ENCODE peak calls at places on chromosomes 12 and 14, in eight cellular contexts. X, E, Z, K, Y, F, M and N are unnamed samples.

GRCh38 chr12:12327802-12328201 is 22.2 kb downstream of the MANSC1 start:
- DNase-seq in M (no peak), E (peak), F (peak), Y (no peak), Z (no peak), K (peak), X (peak), N (no peak)

GRCh38 chr12:25813843-25814242 is 144.6 kb upstream of the RASSF8 start:
- DNase-seq in Y (no peak), Z (no peak), M (no peak), F (no peak), K (no peak), E (no peak), X (no peak), N (no peak)

GRCh38 chr14:59004012-59004411 is 184.5 kb upstream of the DAAM1 start:
- DNase-seq in K (no peak), M (no peak), X (peak), E (peak), Z (no peak), Y (no peak), F (no peak), N (no peak)

GRCh38 chr12:104407922-104408321 is 48.8 kb upstream of the CHST11 start:
- DNase-seq in Z (no peak), X (no peak), E (no peak), K (no peak), Y (no peak), F (no peak), M (no peak), N (no peak)

GRCh38 chr14:32513571-32514009 is 184.5 kb downstream of the AKAP6 start:
- DNase-seq in Y (no peak), E (peak), Z (no peak), F (peak), M (no peak), X (no peak), K (no peak), N (no peak)

GRCh38 chr12:12901158-12901791 is 9.9 kb downstream of the GPRC5A start:
- DNase-seq in M (no peak), E (peak), X (peak), K (no peak), Y (no peak), Z (no peak), F (peak), N (no peak)

GRCh38 chr12:107794451-107794850 is 19.9 kb downstream of the ASCL4 start:
- DNase-seq in K (no peak), E (no peak), M (no peak), X (no peak), Y (no peak), Z (no peak), F (peak), N (no peak)

GRCh38 chr14:36515105-36515593 is 4.9 kb downstream of the NKX2-1 start:
- DNase-seq in X (no peak), Z (no peak), M (no peak), K (no peak), Y (no peak), E (no peak), F (no peak), N (no peak)

GRCh38 chr12:38332814-38333213 is 16.2 kb downstream of the ALG10B start:
- DNase-seq in M (no peak), Z (no peak), E (no peak), X (no peak), K (no peak), F (no peak), Y (no peak), N (no peak)

GRCh38 chr14:57057803-57058202 is 210.9 kb downstream of the EXOC5 start:
- DNase-seq in E (no peak), Y (no peak), F (no peak), Z (no peak), K (no peak), X (no peak), M (no peak), N (no peak)

GRCh38 chr14:21039059-21039422 is 3.1 kb upstream of the RNASE7 start:
- DNase-seq in Z (peak), F (peak), Y (peak), K (no peak), E (peak), M (no peak), X (no peak), N (no peak)

DNA sequence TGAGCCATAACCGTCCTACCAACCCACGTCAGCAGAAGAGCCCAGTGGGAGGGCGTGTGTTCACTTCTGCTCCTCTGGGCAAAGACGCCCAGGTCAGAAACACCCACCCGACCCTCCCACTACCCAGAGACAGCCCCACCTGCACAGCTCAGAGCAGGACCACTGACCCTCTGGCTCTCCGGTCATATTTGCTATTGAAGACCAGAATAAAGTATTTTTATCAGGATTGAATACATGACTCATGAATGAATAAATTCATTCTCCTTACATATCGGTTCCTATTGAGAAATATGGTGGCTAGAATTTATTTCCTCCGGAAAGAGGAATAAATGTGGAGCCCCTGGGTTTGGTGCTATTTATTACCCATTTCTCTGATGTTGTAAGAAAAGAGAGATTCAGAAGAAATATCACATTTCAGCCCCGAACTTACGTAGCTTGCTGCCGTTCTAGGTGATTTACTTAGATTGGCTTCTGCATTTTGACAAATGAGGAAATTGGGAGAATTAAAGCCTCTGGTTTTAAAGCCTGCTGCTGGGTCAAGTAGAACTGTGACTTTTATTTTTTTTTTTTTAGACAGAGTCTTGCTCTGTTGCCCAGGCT is 36.4 kb upstream of the P2RX7 start:
- DNase-seq in X (no peak), Z (no peak), E (no peak), K (no peak), M (no peak), F (no peak), Y (no peak), N (no peak)
- TF ChIP-seq CTCF in X (no peak), Z (no peak), E (no peak), K (peak), M (peak), F (no peak), Y (no peak), N (no peak)

GRCh38 chr12:98417303-98417702 is 98.1 kb upstream of the TMPO start:
- DNase-seq in E (peak), M (no peak), X (no peak), K (no peak), Z (no peak), Y (no peak), F (no peak), N (no peak)

GRCh38 chr12:98419795-98420402 is 95.5 kb upstream of the TMPO start:
- DNase-seq in Y (peak), F (no peak), M (no peak), K (no peak), X (no peak), E (no peak), Z (no peak), N (no peak)

GRCh38 chr12:98418357-98419075 is 96.9 kb upstream of the TMPO start:
- DNase-seq in K (no peak), Z (no peak), F (peak), Y (peak), E (peak), X (peak), M (no peak), N (peak)

GRCh38 chr12:98419101-98419794 is 96.1 kb upstream of the TMPO start:
- DNase-seq in Y (peak), Z (no peak), E (no peak), X (no peak), M (no peak), F (no peak), K (no peak), N (no peak)

DNA sequence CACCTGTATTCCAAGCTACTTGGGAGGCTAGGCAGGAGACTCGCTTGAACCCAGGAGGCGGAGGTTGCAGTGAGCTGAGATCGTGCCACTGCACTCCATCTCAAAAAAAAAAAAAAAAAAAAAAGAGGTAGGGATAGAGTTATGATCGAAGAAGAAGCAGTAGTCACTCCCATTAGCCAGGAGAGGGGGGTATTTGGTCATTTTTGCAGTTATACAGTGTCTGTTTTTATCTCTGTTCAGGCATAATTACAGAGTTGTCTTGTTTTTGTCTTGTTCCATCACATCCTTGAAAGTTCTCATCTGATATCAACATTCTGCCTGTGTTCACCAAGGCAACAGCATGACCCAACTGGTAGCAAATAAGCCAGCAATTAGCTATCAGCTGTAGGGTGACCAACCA is 98.5 kb upstream of the TMPO start:
- DNase-seq in F (peak), X (no peak), Z (no peak), E (peak), Y (no peak), K (no peak), M (no peak), N (no peak)
- TF ChIP-seq CTCF in F (peak), X (peak), Z (no peak), E (peak), Y (no peak), K (no peak), M (no peak), N (no peak)

DNA sequence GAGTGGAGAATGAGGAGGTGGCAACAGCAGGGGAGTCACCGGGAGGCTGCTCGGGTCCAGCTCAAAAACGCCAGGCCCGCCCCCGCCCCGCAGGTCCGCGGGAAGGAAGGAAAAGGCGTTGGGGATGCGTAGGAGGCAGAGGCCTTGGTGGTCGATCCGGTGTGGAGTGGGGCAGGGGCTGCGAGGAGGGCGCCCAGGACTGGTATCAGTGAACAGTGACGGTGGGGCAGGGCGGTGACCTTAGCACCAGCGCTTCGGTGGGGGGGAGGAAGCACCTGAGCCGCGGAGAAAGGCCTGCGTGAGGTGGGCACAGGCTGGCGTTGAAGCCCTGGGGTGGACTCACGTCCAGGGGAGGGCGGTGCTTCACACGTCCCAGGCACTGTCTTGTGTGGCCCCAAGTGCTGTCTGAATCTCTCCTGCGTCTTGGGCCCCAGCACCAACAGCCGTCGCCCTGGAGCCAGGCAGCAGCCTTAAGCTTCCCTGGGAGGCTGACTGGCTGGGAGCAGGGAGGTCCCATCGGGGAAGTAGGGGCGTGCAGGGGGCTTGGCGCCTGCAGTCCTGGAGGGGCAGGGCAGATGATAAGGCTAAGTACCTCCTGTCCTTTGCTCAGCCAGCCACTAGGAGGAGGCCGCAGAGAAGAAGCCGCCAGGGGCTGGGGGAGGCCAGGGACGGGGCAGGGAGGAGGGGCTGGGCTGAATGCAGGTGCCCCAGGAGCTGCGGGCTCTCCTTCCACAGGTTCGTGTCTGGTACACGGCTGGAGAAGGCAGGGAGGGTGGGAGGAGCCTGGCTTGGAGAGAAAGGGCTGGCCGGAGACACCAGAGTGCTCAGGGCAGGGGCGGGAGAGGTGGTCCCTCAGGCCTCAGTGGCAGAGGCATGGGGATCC is 26.5 kb downstream of the ZBTB42 start:
- DNase-seq in X (peak), F (no peak), E (peak), Z (peak), Y (no peak), K (peak), M (peak), N (no peak)
- TF ChIP-seq CTCF in X (peak), F (peak), E (peak), Z (peak), Y (no peak), K (peak), M (peak), N (peak)

GRCh38 chr14:22081352-22081751 is 407.7 kb upstream of the OR4E1 start:
- DNase-seq in Y (no peak), F (no peak), K (no peak), Z (no peak), M (no peak), E (no peak), X (no peak), N (no peak)
- TF ChIP-seq CTCF in Y (no peak), F (no peak), K (no peak), Z (no peak), M (no peak), E (no peak), X (no peak), N (no peak)

DNA sequence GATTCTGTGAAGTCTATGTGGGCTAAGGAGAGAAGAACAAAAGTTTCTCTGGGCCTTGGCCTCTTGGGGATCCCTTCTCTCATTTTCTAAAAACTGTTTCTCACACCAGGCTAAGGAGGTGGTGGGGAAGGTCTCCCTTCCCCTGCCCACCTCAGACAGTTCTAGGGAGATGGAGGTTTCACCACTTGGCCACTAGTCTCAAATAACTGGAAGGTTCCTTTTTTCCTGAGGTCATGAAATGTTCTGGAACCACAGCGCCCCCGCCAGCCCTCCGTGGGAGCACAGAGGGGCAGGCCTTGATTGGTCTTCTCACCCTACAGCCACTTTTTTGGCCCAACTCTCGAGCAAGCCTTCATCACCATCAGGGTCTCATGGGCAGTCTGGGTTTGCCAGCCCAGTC is 12.6 kb downstream of the C12orf43 start:
- DNase-seq in F (no peak), Y (no peak), M (no peak), K (no peak), Z (peak), X (peak), E (no peak), N (no peak)
- TF ChIP-seq CTCF in F (no peak), Y (no peak), M (no peak), K (no peak), Z (no peak), X (peak), E (no peak), N (no peak)

GRCh38 chr14:104078031-104078455 is 7.5 kb upstream of the ASPG start:
- DNase-seq in F (peak), Y (peak), E (peak), K (peak), M (peak), Z (peak), X (peak), N (peak)

GRCh38 chr14:104072586-104072985 is 12.9 kb upstream of the ASPG start:
- DNase-seq in X (no peak), M (no peak), Z (no peak), F (peak), E (peak), Y (no peak), K (no peak), N (no peak)

GRCh38 chr14:104073764-104074163 is 11.7 kb upstream of the ASPG start:
- DNase-seq in K (no peak), Z (no peak), M (no peak), F (no peak), E (no peak), Y (no peak), X (no peak), N (no peak)

GRCh38 chr14:104076743-104077142 is 8.8 kb upstream of the ASPG start:
- DNase-seq in E (no peak), F (no peak), Z (no peak), M (no peak), Y (no peak), X (no peak), K (no peak), N (no peak)

GRCh38 chr14:104075530-104076151 is 9.9 kb upstream of the ASPG start:
- DNase-seq in F (peak), Y (no peak), E (peak), M (no peak), Z (no peak), K (no peak), X (no peak), N (no peak)
- TF ChIP-seq CTCF in F (peak), Y (no peak), E (peak), M (peak), Z (no peak), K (no peak), X (peak), N (no peak)

GRCh38 chr12:49069507-49070346 is at the start of gene RHEBL1:
- DNase-seq in M (peak), E (peak), Z (peak), X (peak), Y (peak), K (peak), F (peak), N (peak)
- TF ChIP-seq CTCF in M (no peak), E (peak), Z (no peak), X (peak), Y (no peak), K (no peak), F (peak), N (no peak)